ENCODE peak calls at places on chromosomes 4 and X, in nine cellular contexts. E is ovary; Z is GM19239; Q is activated CD4-positive, alpha-beta T cell treated with anti-CD3 and anti-CD28 coated beads for 4 hours; L is activated CD8-positive, alpha-beta memory T cell treated with anti-CD3 and anti-CD28 coated beads for 4 hours; X is spleen; J is activated naive CD4-positive, alpha-beta T cell treated with anti-CD3 and anti-CD28 coated beads, Interleukin-2, amount 10 ng/mL, durations not matched to agents 7 days and 5 days; G is GM03348; A is dermis blood vessel endothelial cell. I is an unnamed sample.

GRCh38 chrX:24081661-24082154 is 27.0 kb downstream of the EIF2S3 start:
- DNase-seq in E (peak), Z (no peak), J (peak), A (peak), G (peak), L (no peak), Q (peak), X (peak), I (peak)

GRCh38 chr4:139774759-139775487 is 109.3 kb downstream of the MGST2 start:
- DNase-seq in Q (no peak), J (no peak), E (no peak), A (no peak), X (no peak), G (no peak), L (no peak), Z (no peak), I (no peak)

GRCh38 chr4:25245181-25245580 is 11.3 kb downstream of the PI4K2B start:
- DNase-seq in G (no peak), E (no peak), Z (no peak), A (no peak), L (no peak), X (no peak), J (no peak), Q (no peak), I (no peak)

GRCh38 chr4:24488399-24489164 is 95.8 kb downstream of the DHX15 start:
- DNase-seq in E (peak), L (peak), A (peak), J (peak), X (peak), Q (peak), Z (peak), G (peak), I (no peak)

GRCh38 chr4:73609688-73610087 is 10.5 kb downstream of the RASSF6 start:
- DNase-seq in Z (no peak), L (no peak), X (no peak), A (peak), J (no peak), E (no peak), G (no peak), Q (no peak), I (no peak)

GRCh38 chr4:14743601-14744000 is 258.7 kb upstream of the CPEB2 start:
- DNase-seq in J (no peak), X (no peak), G (no peak), E (no peak), Q (no peak), L (no peak), A (no peak), Z (no peak), I (no peak)

GRCh38 chrX:78708171-78708570 is 39.3 kb upstream of the LPAR4 start:
- DNase-seq in Z (no peak), X (no peak), L (no peak), G (peak), Q (no peak), J (no peak), E (no peak), A (peak), I (no peak)

GRCh38 chr4:127916512-127916911 is 35.8 kb downstream of the PLK4 start:
- DNase-seq in G (no peak), Z (no peak), E (no peak), L (no peak), Q (no peak), J (no peak), X (no peak), A (no peak), I (no peak)

GRCh38 chr4:137749466-137749865 is 217.2 kb upstream of the PCDH18 start:
- DNase-seq in E (no peak), L (no peak), A (peak), J (no peak), G (peak), Z (no peak), X (no peak), Q (no peak), I (no peak)

GRCh38 chrX:84197550-84197949 is 9.6 kb upstream of the RPS6KA6 start:
- DNase-seq in E (no peak), G (no peak), X (no peak), L (no peak), Q (no peak), A (no peak), J (no peak), Z (no peak), I (no peak)

GRCh38 chr4:19945979-19946380 is 305.7 kb upstream of the SLIT2 start:
- DNase-seq in Q (no peak), L (no peak), J (no peak), Z (no peak), G (peak), A (peak), X (no peak), E (no peak), I (no peak)

GRCh38 chr4:105990933-105991332 is 95.7 kb downstream of the NPNT start:
- DNase-seq in X (peak), E (no peak), Q (no peak), G (peak), Z (no peak), J (no peak), A (peak), L (no peak), I (no peak)

GRCh38 chrX:23008431-23009099 is 8.8 kb downstream of the DDX53 start:
- DNase-seq in L (no peak), Q (no peak), A (peak), J (no peak), Z (no peak), E (no peak), G (peak), X (no peak), I (no peak)

GRCh38 chrX:30822719-30823118 is 66.3 kb downstream of the TAB3 start:
- DNase-seq in G (no peak), Z (no peak), E (no peak), A (no peak), J (no peak), X (no peak), Q (no peak), L (no peak), I (no peak)

GRCh38 chr4:77012726-77013125 is 63.1 kb downstream of the CCNI start:
- DNase-seq in E (peak), A (no peak), G (no peak), Q (no peak), L (no peak), J (no peak), X (no peak), Z (no peak), I (no peak)